ENCODE peak calls at places on chromosomes 2 and 18, in seven cellular contexts. N, J, G, U, O, P and L are unnamed samples.
A peak's percentile ranks its signal among the peaks of the same experiment; 100 is the strongest.

GRCh38 chr2:425947-426346 is 138.1 kb upstream of the ALKAL2 start:
- DNase-seq in N (no peak), J (no peak), G (no peak), U (no peak), O (no peak), P (no peak), L (no peak)

GRCh38 chr2:151162185-151162584 is 99.5 kb downstream of the RBM43 start:
- DNase-seq in N (no peak), J (no peak), G (no peak), U (no peak), O (no peak), P (no peak), L (no peak)

GRCh38 chr18:45402485-45403056 is 212.7 kb upstream of the SLC14A2 start:
- DNase-seq in N (peak; percentile 57), J (peak; percentile 53), G (no peak), U (no peak), O (no peak), P (no peak), L (no peak)

GRCh38 chr2:176269319-176270099 is at the start of gene MTX2:
- DNase-seq in N (peak; percentile 60), J (peak; percentile 82), G (peak; percentile 60), U (peak; percentile 84), O (peak; percentile 76), P (peak; percentile 85), L (peak; percentile 46)

GRCh38 chr2:68121873-68122679 is 35.6 kb upstream of the PNO1 start:
- DNase-seq in N (peak; percentile 74), J (peak; percentile 89), G (peak; percentile 64), U (peak; percentile 64), O (peak; percentile 89), P (peak; percentile 46), L (peak; percentile 82)

GRCh38 chr2:9739508-9739907 is 103.8 kb upstream of the TAF1B start:
- DNase-seq in N (no peak), J (peak; percentile 70), G (no peak), U (no peak), O (no peak), P (no peak), L (no peak)

GRCh38 chr2:20120569-20121416 is 69.4 kb upstream of the LAPTM4A start:
- DNase-seq in N (no peak), J (no peak), G (no peak), U (no peak), O (no peak), P (no peak), L (no peak)

GRCh38 chr18:22309191-22309590 is 108.5 kb downstream of the CTAGE1 start:
- DNase-seq in N (no peak), J (no peak), G (no peak), U (no peak), O (no peak), P (no peak), L (no peak)

GRCh38 chr2:42859801-42860200 is 67.4 kb upstream of the HAAO start:
- DNase-seq in N (no peak), J (no peak), G (no peak), U (no peak), O (no peak), P (no peak), L (no peak)

GRCh38 chr2:121015971-121016485 is 269.0 kb downstream of the TFCP2L1 start:
- DNase-seq in N (no peak), J (no peak), G (no peak), U (no peak), O (peak; percentile 27), P (no peak), L (no peak)

GRCh38 chr2:239304533-239305221 is 96.1 kb downstream of the HDAC4 start:
- DNase-seq in N (no peak), J (no peak), G (no peak), U (no peak), O (peak; percentile 10), P (no peak), L (no peak)

GRCh38 chr2:31136732-31137131 is 1.5 kb downstream of the GALNT14 start:
- DNase-seq in N (no peak), J (no peak), G (no peak), U (no peak), O (no peak), P (peak; percentile 46), L (no peak)

GRCh38 chr2:4247796-4248195 is 544.4 kb downstream of the DCDC2C start:
- DNase-seq in N (no peak), J (no peak), G (no peak), U (no peak), O (no peak), P (no peak), L (no peak)

GRCh38 chr2:239603411-239604356 is 202.9 kb upstream of the HDAC4 start:
- DNase-seq in N (no peak), J (peak; percentile 4), G (no peak), U (no peak), O (no peak), P (no peak), L (no peak)

GRCh38 chr2:70984576-70985282 is 6.3 kb downstream of the ANKRD53 start:
- DNase-seq in N (peak; percentile 30), J (peak; percentile 69), G (peak; percentile 82), U (no peak), O (peak; percentile 72), P (peak; percentile 90), L (no peak)

GRCh38 chr2:11559066-11559785 is 25.4 kb downstream of the GREB1 start:
- DNase-seq in N (no peak), J (no peak), G (no peak), U (no peak), O (no peak), P (no peak), L (no peak)

GRCh38 chr2:40457846-40458245 is 6.0 kb upstream of the SLC8A1 start:
- DNase-seq in N (no peak), J (no peak), G (no peak), U (no peak), O (no peak), P (no peak), L (no peak)

GRCh38 chr2:95026471-95027368 is 1.2 kb downstream of the MAL start:
- DNase-seq in N (no peak), J (no peak), G (no peak), U (no peak), O (no peak), P (no peak), L (no peak)

GRCh38 chr2:181399046-181399445 is 58.1 kb upstream of the ITGA4 start:
- DNase-seq in N (no peak), J (no peak), G (no peak), U (no peak), O (no peak), P (no peak), L (no peak)

GRCh38 chr18:12085136-12085535 is 8.5 kb upstream of the ANKRD62 start:
- DNase-seq in N (no peak), J (no peak), G (no peak), U (no peak), O (no peak), P (no peak), L (no peak)

GRCh38 chr2:160306985-160307384 is 106.9 kb upstream of the ITGB6 start:
- DNase-seq in N (no peak), J (no peak), G (no peak), U (no peak), O (no peak), P (no peak), L (peak; percentile 90)

GRCh38 chr2:73987109-73987947 is 2.6 kb downstream of the TET3 start:
- DNase-seq in N (no peak), J (peak; percentile 67), G (no peak), U (no peak), O (peak; percentile 47), P (no peak), L (no peak)

GRCh38 chr18:55400590-55401274 is 187.3 kb downstream of the TCF4 start:
- DNase-seq in N (no peak), J (no peak), G (no peak), U (no peak), O (no peak), P (no peak), L (no peak)

GRCh38 chr2:2014251-2014761 is 270.0 kb upstream of the PXDN start:
- DNase-seq in N (no peak), J (no peak), G (no peak), U (no peak), O (peak; percentile 40), P (no peak), L (peak; percentile 97)

GRCh38 chr2:16725549-16725948 is 59.9 kb upstream of the CYRIA start:
- DNase-seq in N (no peak), J (no peak), G (no peak), U (no peak), O (no peak), P (no peak), L (no peak)

GRCh38 chr2:110783474-110783873 is 51.1 kb downstream of the ACOXL start:
- DNase-seq in N (no peak), J (no peak), G (no peak), U (no peak), O (no peak), P (no peak), L (no peak)

GRCh38 chr2:241810304-241811208 is 1.6 kb downstream of the NEU4 start:
- DNase-seq in N (no peak), J (peak; percentile 20), G (no peak), U (no peak), O (no peak), P (peak; percentile 21), L (no peak)

GRCh38 chr2:111698743-111699554 is 185.0 kb downstream of the ANAPC1 start:
- DNase-seq in N (peak; percentile 98), J (peak; percentile 93), G (peak; percentile 34), U (no peak), O (peak; percentile 39), P (no peak), L (peak; percentile 85)

GRCh38 chr18:79680100-79680879 is 687 bp downstream of the CTDP1 start:
- DNase-seq in N (peak; percentile 45), J (peak; percentile 78), G (no peak), U (no peak), O (peak; percentile 48), P (no peak), L (no peak)

GRCh38 chr2:36809046-36809445 is 112.5 kb downstream of the VIT start:
- DNase-seq in N (no peak), J (no peak), G (no peak), U (no peak), O (no peak), P (no peak), L (no peak)

GRCh38 chr2:239431536-239431935 is 30.7 kb upstream of the HDAC4 start:
- DNase-seq in N (no peak), J (no peak), G (no peak), U (no peak), O (no peak), P (no peak), L (no peak)

GRCh38 chr2:197269173-197269572 is 41.4 kb downstream of the ANKRD44 start:
- DNase-seq in N (no peak), J (no peak), G (no peak), U (no peak), O (no peak), P (no peak), L (no peak)

GRCh38 chr2:152715854-152716428 is 1.3 kb downstream of the PRPF40A start:
- DNase-seq in N (peak; percentile 44), J (no peak), G (no peak), U (no peak), O (no peak), P (no peak), L (peak; percentile 37)